ENCODE peak calls at places on chromosome 6, in eight cellular contexts. U is neuronal stem cell; N is D341Med; B is cardiac fibroblast; E is stimulated activated CD4-positive, alpha-beta T cell treated with anti-CD3 and anti-CD28 coated beads, Interleukin-1b, Interleukin-23, amount 100 ng/mL, for 48 hours; X is NCI-H774; O is astrocyte of the spinal cord; T is stimulated activated CD8-positive, alpha-beta memory T cell treated with anti-CD3 and anti-CD28 coated beads, Interleukin-12 subunit alpha, Interleukin-12 subunit beta, amount 100 ng/mL, for 4 hours. I is an unnamed sample.

GRCh38 chr6:38134704-38135088 is 315.2 kb downstream of the ZFAND3 start:
- DNase-seq in E (no peak), B (no peak), U (no peak), N (no peak), T (no peak), O (no peak), X (no peak), I (no peak)

GRCh38 chr6:26122402-26122792 is 35.2 kb downstream of the HFE start:
- DNase-seq in T (no peak), E (no peak), X (no peak), B (peak; percentile 46), N (no peak), O (no peak), U (no peak), I (no peak)

GRCh38 chr6:155850408-155850841 is 394.8 kb upstream of the NOX3 start:
- DNase-seq in E (no peak), X (no peak), B (peak; percentile 14), T (no peak), O (peak; percentile 63), N (no peak), U (no peak), I (no peak)

GRCh38 chr6:169317441-169318202 is 64.0 kb upstream of the THBS2 start:
- DNase-seq in X (no peak), T (no peak), B (no peak), N (no peak), U (no peak), O (no peak), E (no peak), I (no peak)

GRCh38 chr6:166655251-166655650 is 28.2 kb upstream of the RPS6KA2 start:
- DNase-seq in U (no peak), B (no peak), X (peak; percentile 76), T (no peak), O (no peak), E (no peak), N (no peak), I (no peak)

GRCh38 chr6:27547157-27548075 is 74.5 kb upstream of the ZNF184 start:
- DNase-seq in E (peak; percentile 58), U (no peak), B (peak; percentile 59), T (no peak), N (no peak), O (peak; percentile 62), X (peak; percentile 26), I (peak; percentile 72)

GRCh38 chr6:170096803-170097504 is 193.9 kb downstream of the DLL1 start:
- DNase-seq in U (no peak), B (no peak), N (no peak), T (no peak), O (no peak), E (no peak), X (no peak), I (no peak)

GRCh38 chr6:83417880-83418663 is 12.8 kb downstream of the ME1 start:
- DNase-seq in O (peak; percentile 77), E (no peak), T (no peak), B (peak; percentile 81), U (peak; percentile 9), X (peak; percentile 17), N (peak; percentile 32), I (no peak)

GRCh38 chr6:163679753-163680152 is 265.2 kb downstream of the QKI start:
- DNase-seq in N (no peak), O (peak; percentile 1), E (no peak), X (no peak), U (no peak), B (peak; percentile 34), T (no peak), I (no peak)

GRCh38 chr6:12278915-12279314 is 11.2 kb upstream of the EDN1 start:
- DNase-seq in U (no peak), B (no peak), E (no peak), O (no peak), T (no peak), X (no peak), N (no peak), I (no peak)

GRCh38 chr6:152022303-152022702 is 214.8 kb downstream of the ESR1 start:
- DNase-seq in T (no peak), O (no peak), N (no peak), U (no peak), B (no peak), X (no peak), E (no peak), I (no peak)

GRCh38 chr6:114085206-114085605 is 114.3 kb upstream of the HDAC2 start:
- DNase-seq in X (no peak), E (no peak), B (no peak), N (no peak), T (no peak), O (peak; percentile 79), U (no peak), I (no peak)

GRCh38 chr6:110013396-110013795 is 35.3 kb downstream of the GPR6 start:
- DNase-seq in X (no peak), T (no peak), O (no peak), B (no peak), E (no peak), N (no peak), U (no peak), I (no peak)

GRCh38 chr6:35048631-35049083 is 92.5 kb downstream of the TCP11 start:
- DNase-seq in X (no peak), E (peak; percentile 12), B (peak; percentile 77), T (no peak), U (no peak), O (peak; percentile 78), N (no peak), I (peak; percentile 20)

GRCh38 chr6:20432692-20433091 is 31.0 kb downstream of the E2F3 start:
- DNase-seq in N (no peak), T (no peak), O (no peak), X (peak; percentile 62), U (no peak), E (no peak), B (no peak), I (no peak)

GRCh38 chr6:89268776-89269175 is 46.3 kb downstream of the GABRR2 start:
- DNase-seq in B (no peak), E (no peak), T (no peak), X (no peak), N (no peak), U (no peak), O (peak; percentile 5), I (no peak)

GRCh38 chr6:158220786-158221442 is 52.8 kb downstream of the GTF2H5 start:
- DNase-seq in X (peak; percentile 88), E (peak; percentile 75), T (peak; percentile 54), U (peak; percentile 67), N (peak; percentile 88), O (peak; percentile 81), B (peak; percentile 84), I (peak; percentile 82)

GRCh38 chr6:28807682-28808280 is 116.0 kb downstream of the TRIM27 start:
- DNase-seq in N (peak; percentile 37), T (no peak), E (peak; percentile 55), X (peak; percentile 67), O (peak; percentile 57), B (peak; percentile 42), U (no peak), I (peak; percentile 72)

GRCh38 chr6:2684059-2684749 is 66.5 kb downstream of the MYLK4 start:
- DNase-seq in B (peak; percentile 43), E (no peak), O (peak; percentile 66), T (no peak), N (no peak), U (no peak), X (no peak), I (no peak)

GRCh38 chr6:106694343-106694742 is 65.0 kb downstream of the QRSL1 start:
- DNase-seq in O (no peak), X (no peak), N (no peak), U (no peak), E (no peak), B (no peak), T (no peak), I (no peak)

GRCh38 chr6:43521836-43522235 is 4.9 kb downstream of the POLR1C start:
- DNase-seq in X (no peak), B (no peak), T (no peak), O (no peak), U (no peak), E (no peak), N (no peak), I (no peak)

GRCh38 chr6:85449388-85449817 is 480 bp upstream of the NT5E start:
- DNase-seq in T (peak; percentile 44), N (no peak), O (peak; percentile 94), B (peak; percentile 74), X (no peak), U (peak; percentile 24), E (peak; percentile 52), I (no peak)

GRCh38 chr6:169008641-169009040 is 245.0 kb downstream of the THBS2 start:
- DNase-seq in X (no peak), E (no peak), O (no peak), U (no peak), T (no peak), B (peak; percentile 20), N (no peak), I (no peak)

GRCh38 chr6:128395596-128395995 is 124.8 kb downstream of the PTPRK start:
- DNase-seq in U (no peak), E (no peak), X (no peak), N (no peak), T (no peak), B (no peak), O (no peak), I (no peak)

GRCh38 chr6:79048611-79049010 is 29.4 kb downstream of the PHIP start:
- DNase-seq in U (no peak), O (peak; percentile 44), E (no peak), N (peak; percentile 48), T (no peak), B (peak; percentile 52), X (no peak), I (no peak)

GRCh38 chr6:7119272-7119801 is 11.6 kb downstream of the RREB1 start:
- DNase-seq in B (no peak), X (no peak), T (no peak), U (no peak), E (no peak), O (no peak), N (peak; percentile 34), I (no peak)

GRCh38 chr6:34549056-34549803 is 6.9 kb downstream of the SPDEF start:
- DNase-seq in T (no peak), B (no peak), U (no peak), E (no peak), X (no peak), N (peak; percentile 91), O (no peak), I (no peak)

GRCh38 chr6:90186637-90187361 is 109.8 kb downstream of the BACH2 start:
- DNase-seq in B (no peak), E (no peak), T (no peak), N (no peak), X (no peak), O (no peak), U (no peak), I (no peak)

GRCh38 chr6:100176951-100177710 is 183.1 kb upstream of the MCHR2 start:
- DNase-seq in E (no peak), U (no peak), O (no peak), N (no peak), X (no peak), B (no peak), T (no peak), I (no peak)

GRCh38 chr6:86706449-86706848 is 230.9 kb upstream of the HTR1E start:
- DNase-seq in B (no peak), N (no peak), O (no peak), X (no peak), U (no peak), T (no peak), E (no peak), I (peak; percentile 21)

GRCh38 chr6:157613011-157613522 is 210.0 kb upstream of the SNX9 start:
- DNase-seq in E (no peak), X (no peak), O (peak; percentile 84), T (no peak), U (no peak), B (peak; percentile 69), N (no peak), I (no peak)

GRCh38 chr6:11650297-11650696 is 112.7 kb downstream of the TMEM170B start:
- DNase-seq in X (no peak), T (no peak), U (peak; percentile 61), O (peak; percentile 88), E (no peak), B (peak; percentile 94), N (no peak), I (no peak)

GRCh38 chr6:168301648-168302398 is 17.8 kb downstream of the DACT2 start:
- DNase-seq in T (no peak), N (no peak), O (no peak), B (no peak), E (no peak), U (no peak), X (peak; percentile 85), I (no peak)

GRCh38 chr6:160455484-160456213 is 107.5 kb downstream of the SLC22A3 start:
- DNase-seq in X (peak; percentile 19), E (peak; percentile 65), N (peak; percentile 82), O (peak; percentile 63), U (peak; percentile 61), B (peak; percentile 75), T (peak; percentile 49), I (peak; percentile 81)